ENCODE peak calls at places on chromosomes 5 and 9, in nine cellular contexts. One of them, this sample, is unnamed.

GRCh38 chr5:67774796-67775195 is 440.8 kb upstream of the PIK3R1 start:
- DNase-seq in Right ventricle myocardium inferior: no peak
- DNase-seq in activated T-cell treated with anti-CD3 and anti-CD28 coated beads for 48 hours: no peak
- DNase-seq in heart left ventricle: no peak
- DNase-seq in AG08395: no peak
- DNase-seq in NCI-H774: no peak
- DNase-seq in NCI-H1105 treated with DMSO at 0.1 percent for 48 hours: no peak
- DNase-seq in islet precursor cell: no peak
- DNase-seq in EL: no peak
- DNase-seq in this sample: no peak

GRCh38 chr9:127158995-127159801 is 36.8 kb upstream of the ANGPTL2 start:
- DNase-seq in AG08395: peak
- DNase-seq in Right ventricle myocardium inferior: no peak
- DNase-seq in NCI-H1105 treated with DMSO at 0.1 percent for 48 hours: no peak
- DNase-seq in heart left ventricle: peak
- DNase-seq in EL: peak
- DNase-seq in activated T-cell treated with anti-CD3 and anti-CD28 coated beads for 48 hours: no peak
- DNase-seq in islet precursor cell: peak
- DNase-seq in NCI-H774: no peak
- DNase-seq in this sample: no peak

GRCh38 chr9:371349-371748 is 156.7 kb downstream of the DOCK8 start:
- DNase-seq in Right ventricle myocardium inferior: no peak
- DNase-seq in islet precursor cell: no peak
- DNase-seq in NCI-H1105 treated with DMSO at 0.1 percent for 48 hours: no peak
- DNase-seq in EL: no peak
- DNase-seq in activated T-cell treated with anti-CD3 and anti-CD28 coated beads for 48 hours: no peak
- DNase-seq in heart left ventricle: no peak
- DNase-seq in AG08395: no peak
- DNase-seq in NCI-H774: no peak
- DNase-seq in this sample: no peak

GRCh38 chr5:136040746-136041415 is 12.1 kb downstream of the TGFBI start:
- DNase-seq in NCI-H774: no peak
- DNase-seq in islet precursor cell: no peak
- DNase-seq in Right ventricle myocardium inferior: no peak
- DNase-seq in EL: no peak
- DNase-seq in AG08395: no peak
- DNase-seq in NCI-H1105 treated with DMSO at 0.1 percent for 48 hours: no peak
- DNase-seq in heart left ventricle: no peak
- DNase-seq in activated T-cell treated with anti-CD3 and anti-CD28 coated beads for 48 hours: no peak
- DNase-seq in this sample: no peak

GRCh38 chr9:85332487-85332886 is 409.3 kb downstream of the AGTPBP1 start:
- DNase-seq in islet precursor cell: peak
- DNase-seq in Right ventricle myocardium inferior: no peak
- DNase-seq in NCI-H774: no peak
- DNase-seq in heart left ventricle: no peak
- DNase-seq in NCI-H1105 treated with DMSO at 0.1 percent for 48 hours: no peak
- DNase-seq in EL: no peak
- DNase-seq in activated T-cell treated with anti-CD3 and anti-CD28 coated beads for 48 hours: no peak
- DNase-seq in AG08395: no peak
- DNase-seq in this sample: no peak

GRCh38 chr9:34493972-34494535 is 28.7 kb downstream of the ENHO start:
- DNase-seq in NCI-H774: no peak
- DNase-seq in AG08395: peak
- DNase-seq in Right ventricle myocardium inferior: no peak
- DNase-seq in activated T-cell treated with anti-CD3 and anti-CD28 coated beads for 48 hours: no peak
- DNase-seq in NCI-H1105 treated with DMSO at 0.1 percent for 48 hours: no peak
- DNase-seq in islet precursor cell: peak
- DNase-seq in EL: peak
- DNase-seq in heart left ventricle: peak
- DNase-seq in this sample: peak

GRCh38 chr5:175590471-175590881 is 67.4 kb upstream of the HRH2 start:
- DNase-seq in activated T-cell treated with anti-CD3 and anti-CD28 coated beads for 48 hours: no peak
- DNase-seq in NCI-H1105 treated with DMSO at 0.1 percent for 48 hours: no peak
- DNase-seq in AG08395: peak
- DNase-seq in Right ventricle myocardium inferior: no peak
- DNase-seq in islet precursor cell: peak
- DNase-seq in EL: peak
- DNase-seq in heart left ventricle: no peak
- DNase-seq in NCI-H774: no peak
- DNase-seq in this sample: no peak

GRCh38 chr5:168039485-168040005 is 251.9 kb upstream of the WWC1 start:
- DNase-seq in AG08395: no peak
- DNase-seq in islet precursor cell: no peak
- DNase-seq in heart left ventricle: no peak
- DNase-seq in Right ventricle myocardium inferior: no peak
- DNase-seq in EL: no peak
- DNase-seq in NCI-H1105 treated with DMSO at 0.1 percent for 48 hours: peak
- DNase-seq in activated T-cell treated with anti-CD3 and anti-CD28 coated beads for 48 hours: no peak
- DNase-seq in NCI-H774: peak
- DNase-seq in this sample: no peak